ENCODE peak calls at places on chromosomes 3 and 15, in seven cellular contexts. I, Y, D, R, C, X and P are unnamed samples.

GRCh38 chr15:34582461-34583357 is 742 bp downstream of the GOLGA8B start:
- DNase-seq in I (no peak), Y (peak; percentile 23), D (peak; percentile 63), R (peak; percentile 3), C (no peak), X (no peak), P (peak; percentile 43)

GRCh38 chr15:79310612-79310984 is 314 bp upstream of the TMED3 start:
- DNase-seq in I (no peak), Y (peak; percentile 23), D (no peak), R (no peak), C (peak; percentile 2), X (no peak), P (no peak)

GRCh38 chr15:100731259-100732156 is 129.1 kb downstream of the ASB7 start:
- DNase-seq in I (no peak), Y (no peak), D (no peak), R (no peak), C (no peak), X (no peak), P (no peak)

GRCh38 chr15:47812436-47813109 is 95.3 kb downstream of the SEMA6D start:
- DNase-seq in I (no peak), Y (peak; percentile 87), D (no peak), R (peak; percentile 3), C (peak; percentile 56), X (no peak), P (no peak)

GRCh38 chr3:167662919-167663400 is 9.2 kb upstream of the WDR49 start:
- DNase-seq in I (no peak), Y (no peak), D (no peak), R (no peak), C (no peak), X (no peak), P (no peak)

GRCh38 chr3:43345877-43346276 is 59.5 kb downstream of the SNRK start:
- DNase-seq in I (no peak), Y (peak; percentile 83), D (no peak), R (no peak), C (peak; percentile 30), X (no peak), P (no peak)

GRCh38 chr3:129001817-129002572 is 891 bp downstream of the EFCC1 start:
- DNase-seq in I (no peak), Y (no peak), D (peak; percentile 54), R (no peak), C (no peak), X (no peak), P (no peak)

GRCh38 chr3:12687948-12688347 is 24.0 kb upstream of the RAF1 start:
- DNase-seq in I (no peak), Y (no peak), D (no peak), R (no peak), C (no peak), X (no peak), P (peak; percentile 63)

GRCh38 chr3:6585360-6585759 is 275.6 kb upstream of the GRM7 start:
- DNase-seq in I (no peak), Y (no peak), D (no peak), R (no peak), C (no peak), X (no peak), P (no peak)

GRCh38 chr3:45499529-45499928 is 95.0 kb upstream of the LIMD1 start:
- DNase-seq in I (no peak), Y (peak; percentile 46), D (no peak), R (peak; percentile 56), C (peak; percentile 49), X (no peak), P (no peak)

GRCh38 chr15:96285306-96285705 is 45.2 kb upstream of the NR2F2 start:
- DNase-seq in I (no peak), Y (peak; percentile 99), D (no peak), R (no peak), C (peak; percentile 78), X (no peak), P (peak; percentile 48)

GRCh38 chr15:63573533-63573932 is 23.7 kb upstream of the FBXL22 start:
- DNase-seq in I (no peak), Y (peak; percentile 53), D (no peak), R (no peak), C (no peak), X (no peak), P (no peak)

GRCh38 chr3:151398895-151399294 is 14.3 kb upstream of the P2RY12 start:
- DNase-seq in I (no peak), Y (no peak), D (no peak), R (no peak), C (no peak), X (no peak), P (no peak)

GRCh38 chr3:187739561-187740445 is 5.5 kb downstream of the BCL6 start:
- DNase-seq in I (peak; percentile 79), Y (peak; percentile 95), D (peak; percentile 85), R (peak; percentile 65), C (peak; percentile 84), X (peak; percentile 48), P (peak; percentile 91)

GRCh38 chr3:43768594-43768993 is 77.9 kb downstream of the ABHD5 start:
- DNase-seq in I (no peak), Y (peak; percentile 42), D (no peak), R (no peak), C (peak; percentile 69), X (no peak), P (no peak)

GRCh38 chr3:189842681-189843602 is 211.8 kb downstream of the TP63 start:
- DNase-seq in I (no peak), Y (no peak), D (peak; percentile 39), R (peak; percentile 46), C (no peak), X (no peak), P (peak; percentile 22)

GRCh38 chr3:174232658-174233429 is 626.3 kb upstream of the NAALADL2 start:
- DNase-seq in I (no peak), Y (no peak), D (peak; percentile 23), R (no peak), C (no peak), X (no peak), P (no peak)

GRCh38 chr3:5198986-5199731 is 11.7 kb downstream of the EDEM1 start:
- DNase-seq in I (no peak), Y (no peak), D (no peak), R (no peak), C (no peak), X (no peak), P (no peak)

GRCh38 chr3:129577925-129578742 is 28.3 kb downstream of the PLXND1 start:
- DNase-seq in I (peak; percentile 38), Y (no peak), D (no peak), R (no peak), C (no peak), X (no peak), P (no peak)

GRCh38 chr3:134463676-134464611 is 21.8 kb downstream of the ANAPC13 start:
- DNase-seq in I (no peak), Y (peak; percentile 90), D (peak; percentile 69), R (no peak), C (peak; percentile 53), X (no peak), P (peak; percentile 54)

GRCh38 chr3:187802928-187803259 is 57.6 kb upstream of the BCL6 start:
- DNase-seq in I (no peak), Y (no peak), D (no peak), R (no peak), C (no peak), X (no peak), P (no peak)

GRCh38 chr3:30531017-30531570 is 75.3 kb upstream of the TGFBR2 start:
- DNase-seq in I (no peak), Y (no peak), D (no peak), R (no peak), C (no peak), X (no peak), P (no peak)

GRCh38 chr3:51706788-51707731 is at the start of gene GRM2:
- DNase-seq in I (no peak), Y (peak; percentile 83), D (peak; percentile 99), R (peak; percentile 32), C (peak; percentile 32), X (no peak), P (peak; percentile 85)

GRCh38 chr3:78988324-78988723 is 779.5 kb downstream of the ROBO1 start:
- DNase-seq in I (no peak), Y (peak; percentile 53), D (no peak), R (peak; percentile 54), C (peak; percentile 46), X (no peak), P (no peak)

GRCh38 chr15:69573815-69574472 is 121.3 kb downstream of the RPLP1 start:
- DNase-seq in I (no peak), Y (peak; percentile 79), D (no peak), R (no peak), C (peak; percentile 6), X (no peak), P (no peak)